ENCODE peak calls at places on chromosomes 16 and 17, in ten cellular contexts. G, B, H, M, K, N, A, L, O and C are unnamed samples. For H3K27me3, the result is how much of the 10 kb centered on the place peaks cover.

GRCh38 chr17:47830396-47830907 is 889 bp downstream of the MRPL10 start:
- DNase-seq in G (no peak), B (no peak), H (no peak), M (no peak), K (no peak), N (no peak), A (no peak), L (no peak), O (no peak), C (no peak)

GRCh38 chr17:59093702-59094231 is 12.9 kb downstream of the TRIM37 start:
- DNase-seq in G (peak), B (peak), H (no peak), M (no peak), K (no peak), N (peak), A (peak), L (peak), O (peak), C (peak)

GRCh38 chr17:28613916-28614315 is at the start of gene RSKR:
- DNase-seq in G (no peak), B (no peak), H (no peak), M (no peak), K (no peak), N (peak), A (no peak), L (no peak), O (no peak), C (no peak)

GRCh38 chr17:9115446-9116265 is 94.3 kb downstream of the NTN1 start:
- DNase-seq in G (peak), B (peak), H (no peak), M (peak), K (no peak), N (peak), A (no peak), L (peak), O (no peak), C (no peak)

GRCh38 chr17:41527076-41528023 is 758 bp downstream of the KRT19 start:
- DNase-seq in G (no peak), B (no peak), H (no peak), M (peak), K (no peak), N (peak), A (no peak), L (peak), O (no peak), C (no peak)

GRCh38 chr17:42536372-42537155 is 523 bp downstream of the NAGLU start:
- DNase-seq in G (peak), B (peak), H (no peak), M (peak), K (peak), N (peak), A (peak), L (peak), O (peak), C (no peak)

GRCh38 chr17:3990391-3991127 is 26.3 kb upstream of the ATP2A3 start:
- DNase-seq in G (no peak), B (peak), H (no peak), M (no peak), K (no peak), N (peak), A (peak), L (no peak), O (no peak), C (no peak)

GRCh38 chr16:23302045-23302956 is at the start of gene SCNN1B:
- DNase-seq in G (no peak), B (no peak), H (no peak), M (no peak), K (no peak), N (peak), A (no peak), L (no peak), O (peak), C (no peak)

GRCh38 chr17:41695954-41696720 is 7.5 kb downstream of the EIF1 start:
- DNase-seq in G (peak), B (peak), H (peak), M (peak), K (peak), N (peak), A (peak), L (peak), O (peak), C (no peak)

GRCh38 chr17:66724581-66725341 is 110.2 kb upstream of the CACNG5 start:
- DNase-seq in G (peak), B (peak), H (no peak), M (no peak), K (no peak), N (peak), A (no peak), L (peak), O (no peak), C (no peak)

GRCh38 chr17:29241015-29241963 is 5.4 kb upstream of the CRYBA1 start:
- DNase-seq in G (peak), B (peak), H (peak), M (no peak), K (peak), N (peak), A (peak), L (peak), O (peak), C (peak)

GRCh38 chr17:1043601-1044251 is 46.8 kb downstream of the TIMM22 start:
- DNase-seq in G (peak), B (no peak), H (no peak), M (no peak), K (no peak), N (no peak), A (no peak), L (peak), O (no peak), C (no peak)

GRCh38 chr17:70169707-70170597 is 620 bp downstream of the KCNJ2 start:
- DNase-seq in G (peak), B (peak), H (no peak), M (no peak), K (no peak), N (peak), A (no peak), L (peak), O (no peak), C (no peak)

GRCh38 chr17:70171159-70171558 is 1.8 kb downstream of the KCNJ2 start:
- DNase-seq in G (no peak), B (no peak), H (no peak), M (no peak), K (no peak), N (no peak), A (no peak), L (no peak), O (no peak), C (no peak)

GRCh38 chr17:70168044-70168978 is 1.0 kb upstream of the KCNJ2 start:
- DNase-seq in G (peak), B (peak), H (no peak), M (peak), K (peak), N (peak), A (peak), L (peak), O (no peak), C (no peak)

GRCh38 chr17:70166571-70166970 is 2.8 kb upstream of the KCNJ2 start:
- DNase-seq in G (no peak), B (no peak), H (no peak), M (no peak), K (no peak), N (no peak), A (no peak), L (no peak), O (no peak), C (no peak)

GRCh38 chr17:70168979-70169706 is at the start of gene KCNJ2:
- DNase-seq in G (peak), B (peak), H (no peak), M (peak), K (peak), N (peak), A (peak), L (peak), O (no peak), C (no peak)
- H3K4me3 ChIP-seq in G (peak), B (peak), H (peak), M (peak), K (no peak), N (peak), A (peak), L (peak), O (no peak), C (peak)

GRCh38 chr16:11302977-11303376 is 21.8 kb upstream of the PRM1 start:
- DNase-seq in G (no peak), B (no peak), H (no peak), M (no peak), K (no peak), N (no peak), A (peak), L (no peak), O (no peak), C (no peak)
- H3K4me2 ChIP-seq in G (no peak), B (no peak), H (no peak), M (no peak), K (no peak), N (no peak), A (peak), L (no peak), O (peak), C (peak)

DNA sequence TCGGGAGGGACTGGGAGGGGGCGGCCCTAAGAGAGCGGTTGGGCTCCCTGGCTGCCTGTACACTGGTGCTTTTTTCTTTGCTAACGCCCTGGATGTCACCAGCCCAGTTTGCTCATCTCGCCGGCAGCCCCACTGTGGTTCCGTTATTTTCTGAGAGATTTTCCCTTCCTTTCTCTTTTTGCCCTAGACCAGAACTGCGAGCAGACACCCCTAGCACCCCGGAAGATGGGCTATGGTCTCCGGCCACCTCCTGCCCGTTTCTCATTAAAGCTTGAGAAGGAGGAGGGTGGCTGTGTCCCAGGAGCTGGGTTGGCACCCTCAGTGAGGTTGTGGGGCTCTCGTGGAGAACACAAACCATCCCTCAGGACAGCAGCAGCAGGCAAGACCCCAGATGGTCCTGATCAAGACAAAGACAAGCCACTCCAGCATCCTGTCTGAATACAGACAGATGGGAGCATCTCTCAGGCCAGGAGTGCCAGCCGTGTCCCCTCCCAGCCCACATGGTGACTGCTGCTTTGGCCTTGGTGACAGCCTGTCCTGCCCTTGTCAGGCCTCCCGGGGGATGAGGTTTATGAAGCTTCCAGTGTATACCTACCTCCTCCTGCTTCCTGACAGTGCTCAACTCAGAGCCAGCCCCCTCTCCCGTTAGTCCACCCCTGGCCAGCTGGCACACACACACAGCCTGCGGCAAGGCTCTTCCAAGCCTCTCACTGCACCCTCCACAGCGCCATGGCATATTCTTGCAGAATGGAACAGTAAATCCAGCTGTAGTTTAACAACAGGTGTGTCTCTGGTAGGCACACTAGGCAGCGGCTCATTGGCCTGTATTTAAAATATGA is 77.2 kb downstream of the KCNJ12 start:
- DNase-seq in G (no peak), B (no peak), H (no peak), M (no peak), K (no peak), N (no peak), A (no peak), L (no peak), O (no peak), C (no peak)
- H3K27me3 ChIP-seq in G (under half), B (under half), H (under half), M (under half), K (under half), N (under half), A (under half), L (under half), O (under half), C (under half)

DNA sequence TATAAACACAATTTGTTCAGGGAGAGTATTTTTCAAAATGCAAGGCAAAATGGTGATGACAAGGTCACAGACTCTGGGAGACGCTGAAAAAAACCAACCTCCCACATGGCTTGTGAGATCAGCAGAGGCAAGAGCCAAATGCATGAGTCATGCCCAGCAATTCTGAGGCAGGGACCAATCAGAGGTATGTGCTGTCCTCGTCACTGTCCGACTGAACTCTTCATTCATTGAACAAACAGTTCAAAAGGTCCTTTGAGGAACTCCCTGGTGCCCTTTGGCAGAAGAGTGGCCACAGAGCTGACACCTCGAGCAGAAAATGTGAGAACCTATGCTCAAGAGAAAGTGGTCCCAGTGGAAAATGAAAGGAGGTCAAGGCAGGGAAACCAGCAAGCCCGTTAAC is 51.0 kb downstream of the CDH11 start:
- DNase-seq in G (peak), B (peak), H (no peak), M (no peak), K (no peak), N (peak), A (peak), L (peak), O (no peak), C (no peak)
- H3K4me3 ChIP-seq in G (peak), B (no peak), H (no peak), M (no peak), K (no peak), N (peak), A (no peak), L (no peak), O (no peak), C (no peak)

GRCh38 chr16:1152123-1152638 is 725 bp upstream of the CACNA1H start:
- DNase-seq in G (no peak), B (no peak), H (no peak), M (no peak), K (no peak), N (peak), A (no peak), L (peak), O (no peak), C (no peak)
- H3K4me2 ChIP-seq in G (no peak), B (no peak), H (peak), M (peak), K (no peak), N (no peak), A (no peak), L (peak), O (no peak), C (no peak)

GRCh38 chr17:79800325-79801155 is 3.7 kb upstream of the CBX8 start:
- DNase-seq in G (peak), B (peak), H (peak), M (no peak), K (peak), N (peak), A (peak), L (peak), O (peak), C (no peak)
- H3K27me3 ChIP-seq in G (half or more), B (half or more), H (under half), M (under half), K (under half), N (half or more), A (half or more), L (half or more), O (under half), C (half or more)

GRCh38 chr17:38421871-38422819 is 6.1 kb upstream of the ARHGAP23 start:
- DNase-seq in G (peak), B (no peak), H (no peak), M (no peak), K (no peak), N (peak), A (no peak), L (no peak), O (no peak), C (no peak)

GRCh38 chr17:38419508-38419981 is 8.7 kb upstream of the ARHGAP23 start:
- DNase-seq in G (no peak), B (no peak), H (no peak), M (no peak), K (no peak), N (no peak), A (no peak), L (no peak), O (no peak), C (no peak)

GRCh38 chr17:38420518-38420917 is 7.7 kb upstream of the ARHGAP23 start:
- DNase-seq in G (no peak), B (no peak), H (no peak), M (no peak), K (no peak), N (no peak), A (no peak), L (no peak), O (no peak), C (no peak)

GRCh38 chr17:38418693-38419507 is 9.4 kb upstream of the ARHGAP23 start:
- DNase-seq in G (no peak), B (no peak), H (no peak), M (peak), K (no peak), N (peak), A (no peak), L (no peak), O (no peak), C (no peak)

GRCh38 chr17:38421224-38421841 is 6.9 kb upstream of the ARHGAP23 start:
- DNase-seq in G (peak), B (peak), H (no peak), M (no peak), K (no peak), N (peak), A (no peak), L (peak), O (no peak), C (no peak)
- H3K4me3 ChIP-seq in G (no peak), B (no peak), H (no peak), M (no peak), K (no peak), N (peak), A (no peak), L (no peak), O (no peak), C (no peak)

GRCh38 chr16:89576173-89577054 is 856 bp downstream of the CPNE7 start:
- DNase-seq in G (no peak), B (no peak), H (no peak), M (peak), K (no peak), N (no peak), A (no peak), L (no peak), O (peak), C (no peak)
- H3K4me2 ChIP-seq in G (peak), B (no peak), H (peak), M (peak), K (no peak), N (peak), A (peak), L (peak), O (peak), C (peak)

DNA sequence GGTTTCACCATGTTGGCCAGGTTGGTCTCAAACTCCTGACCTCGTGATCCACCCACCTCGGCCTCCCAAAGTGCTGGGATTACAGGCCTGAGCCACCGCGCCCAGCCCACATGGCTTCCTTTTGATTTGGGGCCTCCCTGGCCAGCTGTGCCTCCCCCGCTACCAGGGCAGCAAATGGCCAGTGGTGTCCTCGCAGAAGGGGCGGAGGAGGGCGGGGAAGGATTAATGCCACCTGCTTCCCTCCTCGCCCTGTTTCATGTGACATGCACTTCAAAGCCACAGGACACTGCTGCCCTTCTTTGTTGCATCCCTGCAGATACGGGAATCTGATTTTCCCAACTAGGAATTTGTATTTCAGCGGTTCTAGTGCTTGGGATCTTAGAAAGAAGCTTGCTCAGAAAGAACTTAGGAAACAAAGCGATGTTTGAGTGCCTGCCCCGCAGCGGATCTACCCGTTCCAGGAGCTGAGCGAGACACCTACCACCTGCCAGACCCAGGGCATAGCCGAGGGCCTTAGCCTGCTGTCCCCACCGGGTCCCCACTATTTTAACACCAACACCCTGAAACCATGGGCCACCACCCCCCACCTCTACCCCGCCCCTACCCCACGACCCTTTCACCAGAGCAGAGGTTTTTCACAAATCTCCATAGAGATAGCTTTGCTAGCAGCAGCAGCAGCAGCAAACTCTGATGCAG is 37.7 kb upstream of the CCDC182 start:
- DNase-seq in G (no peak), B (no peak), H (no peak), M (no peak), K (no peak), N (no peak), A (no peak), L (no peak), O (no peak), C (no peak)
- H3K27me3 ChIP-seq in G (under half), B (under half), H (under half), M (under half), K (under half), N (under half), A (under half), L (under half), O (half or more), C (under half)